ENCODE peak calls at places on chromosome 6, in six cellular contexts. J is stimulated activated CD8-positive, alpha-beta memory T cell treated with anti-CD3 and anti-CD28 coated beads, Interleukin-2, amount 100 ng/mL, for 48 hours; E is activated T-helper 1 cell treated with anti-CD3 and anti-CD28 coated beads, Interleukin-2, amount 50 U/mL, for 16 hours; G is GM04503; F is trophoblast cell; V is AG04450. Z is an unnamed sample.

GRCh38 chr6:148611213-148611612 is 135.6 kb upstream of the UST start:
- DNase-seq in F (no peak), V (no peak), J (no peak), G (peak; percentile 80), E (no peak), Z (no peak)

GRCh38 chr6:167898673-167899311 is 72.1 kb downstream of the AFDN start:
- DNase-seq in F (peak; percentile 66), G (no peak), E (no peak), J (no peak), V (peak; percentile 3), Z (no peak)

GRCh38 chr6:127200114-127200513 is 66.5 kb upstream of the RNF146 start:
- DNase-seq in F (no peak), E (no peak), V (no peak), J (no peak), G (no peak), Z (no peak)

GRCh38 chr6:54084234-54084633 is 27.0 kb upstream of the MLIP start:
- DNase-seq in J (no peak), F (no peak), V (no peak), G (no peak), E (no peak), Z (no peak)

GRCh38 chr6:146767632-146768031 is 168.9 kb downstream of the ADGB start:
- DNase-seq in V (no peak), E (no peak), G (no peak), J (no peak), F (no peak), Z (no peak)

GRCh38 chr6:122276637-122277036 is 122.8 kb upstream of the HSF2 start:
- DNase-seq in V (no peak), E (no peak), G (no peak), J (no peak), F (no peak), Z (no peak)

GRCh38 chr6:160667854-160668481 is 3.9 kb upstream of the LPA start:
- DNase-seq in F (peak; percentile 32), E (no peak), V (no peak), G (no peak), J (peak; percentile 6), Z (no peak)

GRCh38 chr6:111258615-111259088 is 171.3 kb downstream of the SLC16A10 start:
- DNase-seq in F (no peak), J (no peak), G (peak; percentile 32), E (no peak), V (no peak), Z (no peak)

GRCh38 chr6:1089860-1090259 is 222.0 kb upstream of the FOXQ1 start:
- DNase-seq in E (no peak), V (no peak), J (no peak), F (no peak), G (no peak), Z (no peak)

GRCh38 chr6:4253604-4254211 is 118.3 kb upstream of the ECI2 start:
- DNase-seq in J (no peak), G (peak; percentile 37), F (peak; percentile 40), E (no peak), V (peak; percentile 63), Z (no peak)

GRCh38 chr6:75403563-75403962 is 90.0 kb downstream of the FILIP1 start:
- DNase-seq in F (peak; percentile 86), G (no peak), V (no peak), E (no peak), J (no peak), Z (no peak)

GRCh38 chr6:141153563-141153962 is 979.2 kb upstream of the GJE1 start:
- DNase-seq in E (no peak), J (no peak), V (no peak), F (no peak), G (no peak), Z (no peak)

GRCh38 chr6:116251568-116252384 is 2.1 kb downstream of the TSPYL4 start:
- DNase-seq in F (no peak), J (no peak), E (no peak), G (peak; percentile 81), V (no peak), Z (no peak)

GRCh38 chr6:42279966-42280629 is 62.4 kb upstream of the MRPS10 start:
- DNase-seq in E (no peak), V (no peak), F (no peak), J (no peak), G (no peak), Z (no peak)

GRCh38 chr6:37303891-37304503 is 46.1 kb upstream of the TMEM217 start:
- DNase-seq in E (no peak), G (no peak), V (no peak), F (peak; percentile 59), J (no peak), Z (no peak)

GRCh38 chr6:161374971-161375873 is 101.4 kb upstream of the AGPAT4 start:
- DNase-seq in F (no peak), G (no peak), V (no peak), E (no peak), J (no peak), Z (no peak)

GRCh38 chr6:69861986-69862385 is 4.4 kb upstream of the COL19A1 start:
- DNase-seq in G (no peak), V (no peak), J (no peak), F (no peak), E (no peak), Z (no peak)

GRCh38 chr6:122365775-122366403 is 33.6 kb upstream of the HSF2 start:
- DNase-seq in F (no peak), E (no peak), J (no peak), G (no peak), V (no peak), Z (no peak)

GRCh38 chr6:135938588-135939215 is 87.2 kb downstream of the PDE7B start:
- DNase-seq in V (no peak), F (peak; percentile 42), E (no peak), J (no peak), G (no peak), Z (no peak)

GRCh38 chr6:43254138-43254817 is 11.0 kb downstream of the TTBK1 start:
- DNase-seq in V (no peak), G (no peak), F (no peak), J (no peak), E (no peak), Z (no peak)

GRCh38 chr6:37788259-37788658 is 31.3 kb upstream of the ZFAND3 start:
- DNase-seq in G (no peak), J (no peak), V (no peak), E (no peak), F (peak; percentile 58), Z (no peak)

GRCh38 chr6:166351715-166352285 is 9.5 kb upstream of the SFT2D1 start:
- DNase-seq in G (no peak), J (no peak), V (no peak), E (no peak), F (peak; percentile 3), Z (no peak)

GRCh38 chr6:49202923-49203322 is 260.1 kb downstream of the MMUT start:
- DNase-seq in J (no peak), G (no peak), E (no peak), F (no peak), V (no peak), Z (no peak)

GRCh38 chr6:18400831-18401446 is 13.8 kb downstream of the RNF144B start:
- DNase-seq in G (no peak), V (no peak), E (no peak), F (no peak), J (no peak), Z (no peak)

GRCh38 chr6:3202999-3203696 is 24.3 kb downstream of the TUBB2B start:
- DNase-seq in J (no peak), G (peak; percentile 90), V (no peak), F (peak; percentile 89), E (no peak), Z (no peak)

GRCh38 chr6:31096656-31097055 is 15.7 kb downstream of the C6orf15 start:
- DNase-seq in G (no peak), E (no peak), J (no peak), F (no peak), V (no peak), Z (no peak)

GRCh38 chr6:101800598-101800997 is 407.1 kb downstream of the GRIK2 start:
- DNase-seq in V (no peak), F (no peak), E (no peak), G (no peak), J (no peak), Z (no peak)

GRCh38 chr6:22848121-22848520 is 278.8 kb downstream of the HDGFL1 start:
- DNase-seq in E (no peak), G (no peak), V (no peak), J (no peak), F (no peak), Z (no peak)

GRCh38 chr6:97669191-97669651 is 386.2 kb upstream of the MMS22L start:
- DNase-seq in G (no peak), F (no peak), V (no peak), J (no peak), E (no peak), Z (no peak)

GRCh38 chr6:43992783-43993505 is 134.3 kb downstream of the MRPL14 start:
- DNase-seq in E (no peak), V (no peak), J (no peak), F (no peak), G (no peak), Z (no peak)

GRCh38 chr6:151147118-151147832 is 92.5 kb upstream of the AKAP12 start:
- DNase-seq in E (no peak), G (no peak), V (no peak), F (no peak), J (no peak), Z (no peak)

GRCh38 chr6:43728586-43728985 is 41.0 kb upstream of the MRPS18A start:
- DNase-seq in F (no peak), E (no peak), V (no peak), G (no peak), J (no peak), Z (no peak)

GRCh38 chr6:134680021-134680420 is 269.9 kb downstream of the ALDH8A1 start:
- DNase-seq in F (no peak), G (no peak), V (no peak), E (no peak), J (no peak), Z (no peak)

GRCh38 chr6:160188773-160189172 is 67.2 kb downstream of the SLC22A1 start:
- DNase-seq in J (no peak), E (no peak), F (no peak), V (no peak), G (peak; percentile 3), Z (no peak)

GRCh38 chr6:166612471-166612881 is 14.6 kb downstream of the RPS6KA2 start:
- DNase-seq in F (no peak), E (no peak), J (no peak), V (no peak), G (no peak), Z (no peak)

GRCh38 chr6:157222201-157222981 is 100.9 kb downstream of the TMEM242 start:
- DNase-seq in G (no peak), J (no peak), V (no peak), E (no peak), F (no peak), Z (no peak)

Z was measured in central memory CD8-positive, alpha-beta T cell.